ENCODE peak calls at places on chromosome 22, in five cellular contexts. F is testis, B is kidney, W is fibroblast of villous mesenchyme, G is pancreas. K is an unnamed sample.

GRCh38 chr22:38312261-38312800 is 4.9 kb downstream of the CSNK1E start:
- DNase-seq in W (peak), F (no peak), B (no peak), G (no peak), K (no peak)

GRCh38 chr22:47112566-47112965 is 350.1 kb downstream of the TBC1D22A start:
- DNase-seq in W (no peak), G (no peak), B (no peak), F (no peak), K (no peak)

GRCh38 chr22:36971726-36972125 is 47.5 kb downstream of the TST start:
- DNase-seq in W (no peak), G (no peak), F (no peak), B (no peak), K (no peak)

GRCh38 chr22:19825016-19825339 is 29.7 kb downstream of the GNB1L start:
- DNase-seq in G (no peak), B (no peak), F (no peak), W (no peak), K (no peak)

GRCh38 chr22:48511211-48511610 is 1316.5 kb downstream of the BRD1 start:
- DNase-seq in W (no peak), G (no peak), F (no peak), B (no peak), K (no peak)

GRCh38 chr22:47328550-47329243 is 566.2 kb downstream of the TBC1D22A start:
- DNase-seq in G (no peak), B (no peak), F (no peak), W (peak), K (peak)

GRCh38 chr22:44676441-44677298 is 25.3 kb upstream of the PRR5 start:
- DNase-seq in B (peak), F (no peak), W (peak), G (no peak), K (no peak)

GRCh38 chr22:39472570-39473556 is 16.1 kb downstream of the MGAT3 start:
- DNase-seq in G (peak), B (no peak), W (peak), F (peak), K (peak)

GRCh38 chr22:39681038-39681861 is 110.7 kb downstream of the CACNA1I start:
- DNase-seq in F (no peak), G (no peak), W (no peak), B (no peak), K (no peak)

GRCh38 chr22:21677606-21678443 is 12.0 kb downstream of the PPIL2 start:
- DNase-seq in B (no peak), F (no peak), W (no peak), G (no peak), K (no peak)

GRCh38 chr22:28629420-28630184 is 50.0 kb downstream of the TTC28 start:
- DNase-seq in G (no peak), B (no peak), F (no peak), W (peak), K (peak)

GRCh38 chr22:18070556-18071306 is 7.1 kb upstream of the PEX26 start:
- DNase-seq in F (no peak), B (no peak), G (no peak), W (no peak), K (no peak)

DNA sequence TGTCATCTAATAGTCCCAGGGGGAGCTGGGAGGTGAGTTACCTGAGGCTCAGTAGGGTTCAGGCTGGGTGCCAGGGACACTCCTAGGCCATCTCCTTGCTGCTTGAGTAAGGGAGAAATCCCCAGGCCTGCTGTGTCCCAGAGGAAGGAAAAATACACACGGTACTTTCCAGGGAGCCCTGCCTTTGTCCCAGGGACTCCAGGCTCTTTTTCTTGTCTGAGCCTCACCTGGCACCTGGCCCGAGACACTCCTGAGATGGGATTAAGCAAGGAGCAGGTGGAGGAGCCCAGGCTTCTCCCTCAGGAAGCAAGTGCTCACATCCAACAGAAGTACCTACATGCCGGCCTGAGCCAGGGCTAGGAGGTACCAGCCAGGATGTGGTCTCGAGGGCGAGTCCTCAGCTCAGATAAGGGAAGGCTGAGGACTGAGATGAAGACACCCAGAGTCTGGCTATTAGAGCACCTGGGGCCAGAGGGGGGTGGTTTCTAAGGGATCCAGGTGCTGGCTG is 899 bp upstream of the KLHDC7B start:
- DNase-seq in W (no peak), F (no peak), B (peak), G (no peak), K (no peak)
- H3K4me3 ChIP-seq in W (no peak), F (no peak), B (no peak), G (no peak), K (no peak)

DNA sequence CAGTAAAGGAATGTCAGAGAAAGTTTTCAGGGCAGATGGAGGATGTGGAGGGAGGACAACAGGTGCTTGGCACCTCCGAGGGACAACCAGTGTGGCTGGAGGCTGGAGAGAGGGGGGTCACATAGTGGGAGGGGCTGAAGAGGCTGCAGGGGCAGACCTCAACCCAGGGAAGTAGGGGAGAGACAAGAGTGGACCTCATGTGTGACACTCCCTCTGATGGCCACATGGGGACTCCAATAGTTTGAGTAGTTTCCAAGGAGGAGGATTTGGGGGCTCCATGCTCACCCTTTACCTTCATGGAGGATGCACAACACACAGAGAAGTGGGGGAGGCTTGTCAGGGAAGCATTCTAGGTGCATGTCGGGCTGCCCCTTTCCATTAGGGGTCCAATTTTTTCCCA is 35.1 kb upstream of the ASPHD2 start:
- DNase-seq in W (no peak), F (no peak), G (no peak), B (no peak), K (no peak)
- TF ChIP-seq CTCF in W (no peak), F (peak), G (no peak), B (no peak), K (peak)

GRCh38 chr22:41915035-41915782 is at the start of gene SHISA8:
- DNase-seq in B (no peak), W (peak), G (peak), F (peak), K (peak)
- H3K4me3 ChIP-seq in B (no peak), W (no peak), G (no peak), F (no peak), K (no peak)

DNA sequence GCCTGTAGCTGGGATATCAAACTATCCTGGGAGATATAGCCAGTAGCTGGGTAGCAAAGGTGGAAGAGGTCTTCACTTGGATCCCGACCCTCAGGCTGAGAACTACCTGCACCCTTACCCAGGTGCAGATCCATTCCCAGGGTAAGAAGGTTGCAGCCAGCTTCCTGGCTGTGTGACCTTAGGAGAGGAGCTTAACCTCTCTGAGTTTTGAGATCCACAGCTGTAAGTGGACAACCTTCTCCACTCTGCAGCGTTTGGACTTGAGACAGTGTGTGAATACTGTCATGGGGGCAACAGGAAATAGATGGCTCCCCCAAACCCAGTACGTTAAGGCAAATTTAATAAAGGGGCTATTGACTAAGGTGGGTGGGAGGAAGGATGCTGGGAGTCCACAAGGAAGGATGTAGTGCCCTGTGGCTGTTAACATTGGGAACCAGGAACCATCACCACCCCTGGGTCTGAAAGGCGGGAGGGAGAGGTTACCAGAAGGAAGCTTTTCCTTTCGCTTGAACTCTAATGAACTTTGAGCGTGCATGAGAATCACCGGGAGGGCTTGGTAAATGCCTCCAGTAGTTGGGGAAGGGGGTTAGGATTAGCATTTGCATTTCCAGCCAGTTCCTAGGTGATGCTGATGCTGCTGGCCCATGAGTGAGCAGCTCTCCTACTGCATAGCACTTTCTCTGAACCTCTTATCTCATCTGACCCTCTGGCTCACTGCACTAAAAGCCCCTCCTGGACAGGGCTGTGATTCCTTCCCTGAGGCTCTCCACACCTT is 24.4 kb downstream of the SGSM1 start:
- DNase-seq in B (no peak), F (no peak), G (no peak), W (no peak), K (no peak)
- TF ChIP-seq CTCF in B (no peak), F (no peak), G (no peak), W (no peak), K (no peak)

GRCh38 chr22:43511276-43511910 is 99.6 kb downstream of the MPPED1 start:
- DNase-seq in B (peak), G (no peak), F (no peak), W (no peak), K (no peak)

GRCh38 chr22:43508489-43508888 is 96.7 kb downstream of the MPPED1 start:
- DNase-seq in F (no peak), G (no peak), W (no peak), B (no peak), K (no peak)

GRCh38 chr22:43512279-43512678 is 100.5 kb downstream of the MPPED1 start:
- DNase-seq in B (peak), G (no peak), W (no peak), F (no peak), K (no peak)

GRCh38 chr22:43509337-43509736 is 97.5 kb downstream of the MPPED1 start:
- DNase-seq in G (no peak), B (no peak), F (no peak), W (no peak), K (no peak)

DNA sequence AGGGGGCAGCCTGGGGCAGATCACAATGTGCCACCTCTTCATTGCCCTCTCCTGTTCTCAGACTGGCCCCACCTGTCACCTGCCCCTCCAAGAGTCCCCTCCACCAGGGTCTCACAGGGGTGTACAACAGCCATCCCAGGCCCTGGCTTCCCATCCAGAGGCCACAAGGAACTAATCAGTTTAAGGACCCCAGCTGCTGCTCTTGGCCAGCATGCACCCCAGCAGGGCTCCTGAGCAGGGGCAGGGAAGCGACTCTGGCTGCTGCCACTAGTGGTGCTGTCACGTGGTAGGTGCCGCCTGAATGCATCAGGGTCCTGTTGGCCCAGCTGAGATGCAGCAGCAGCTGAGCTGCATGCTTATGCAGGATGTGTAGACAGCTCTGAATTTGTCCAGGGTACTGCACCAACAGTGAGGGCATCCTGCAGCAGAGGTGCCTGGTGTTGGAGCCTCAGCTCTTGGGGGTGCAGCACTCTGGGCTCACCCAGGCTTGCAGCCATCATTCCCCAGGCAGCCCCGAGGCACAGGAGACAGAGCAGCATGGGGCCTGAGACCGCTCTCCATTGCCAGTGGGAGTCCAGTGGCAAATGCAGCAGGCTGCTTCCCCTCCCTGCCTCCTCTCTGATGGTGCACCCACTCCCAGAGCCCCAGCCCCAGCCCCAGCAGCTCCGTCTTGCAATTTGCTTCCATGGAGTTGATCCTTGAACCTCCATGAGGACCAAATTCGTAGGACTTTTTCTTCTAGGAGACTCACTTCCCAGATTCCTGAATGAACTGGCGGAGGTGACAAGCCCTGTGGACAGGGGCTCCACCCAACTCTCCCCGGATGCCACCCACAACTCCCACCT is 98.6 kb downstream of the MPPED1 start:
- DNase-seq in B (peak), W (no peak), G (no peak), F (no peak), K (no peak)
- H3K4me3 ChIP-seq in B (no peak), W (no peak), G (no peak), F (no peak), K (no peak)